ENCODE peak calls at places on chromosomes 16 and 17, in ten cellular contexts. Q, R, U, C, Z, I, X, W, P and T are unnamed samples.

GRCh38 chr17:58120195-58120822 is 27.9 kb upstream of the OR4D1 start:
- DNase-seq in P (no peak), R (no peak), W (no peak), Q (no peak), Z (no peak), X (peak), I (peak), U (peak), C (peak), T (peak)

GRCh38 chr17:77375526-77375916 is 234.8 kb downstream of the SEC14L1 start:
- DNase-seq in I (no peak), X (no peak), W (no peak), R (no peak), Z (no peak), Q (no peak), U (no peak), P (no peak), C (no peak), T (no peak)

GRCh38 chr17:57502696-57503307 is 242.3 kb downstream of the CCDC182 start:
- DNase-seq in Q (no peak), Z (no peak), I (no peak), U (no peak), P (no peak), W (no peak), X (no peak), R (no peak), C (no peak), T (no peak)

GRCh38 chr17:80772906-80773242 is 218.8 kb upstream of the CHMP6 start:
- DNase-seq in I (no peak), P (no peak), W (no peak), Z (no peak), R (no peak), C (no peak), U (no peak), X (no peak), Q (peak), T (no peak)

GRCh38 chr17:60745544-60745943 is 67.9 kb downstream of the BCAS3 start:
- DNase-seq in W (no peak), P (no peak), U (no peak), I (no peak), Q (no peak), C (no peak), X (no peak), R (no peak), Z (no peak), T (no peak)

GRCh38 chr17:19987897-19988296 is 10.3 kb upstream of the AKAP10 start:
- DNase-seq in R (no peak), X (no peak), P (no peak), Q (no peak), I (no peak), Z (no peak), U (no peak), W (no peak), C (no peak), T (no peak)

GRCh38 chr17:34624767-34625389 is 45.5 kb downstream of the TMEM132E start:
- DNase-seq in U (no peak), P (no peak), Z (no peak), Q (no peak), I (no peak), C (no peak), W (no peak), X (no peak), R (no peak), T (no peak)

GRCh38 chr16:88357306-88358032 is 25.3 kb upstream of the ZNF469 start:
- DNase-seq in U (no peak), C (no peak), P (peak), W (no peak), X (no peak), Z (no peak), I (no peak), Q (no peak), R (no peak), T (no peak)

GRCh38 chr17:78819402-78819801 is 21.2 kb downstream of the USP36 start:
- DNase-seq in I (no peak), U (no peak), P (no peak), X (no peak), R (no peak), Q (no peak), C (no peak), W (no peak), Z (no peak), T (no peak)

GRCh38 chr17:32971171-32971570 is 20.5 kb upstream of the SPACA3 start:
- DNase-seq in Z (no peak), R (no peak), I (no peak), C (peak), Q (no peak), X (peak), P (no peak), U (no peak), W (no peak), T (peak)